ENCODE peak calls at places on chromosomes 3 and 15, in six cellular contexts. L is CD8-positive, alpha-beta T cell; H is GM23338; F is ovary; J is CD4-positive, alpha-beta T cell; P is AG04449. Y is an unnamed sample.

GRCh38 chr15:30991301-30992072 is at the start of gene MTMR10:
- DNase-seq in J (peak), P (peak), L (peak), F (peak), H (peak), Y (peak)

GRCh38 chr3:144189044-144189443 is 217.4 kb downstream of the DIPK2A start:
- DNase-seq in J (no peak), H (peak), F (no peak), L (no peak), P (peak), Y (no peak)

GRCh38 chr15:89999676-90000174 is 1.4 kb upstream of the ZNF710 start:
- DNase-seq in L (no peak), P (no peak), J (no peak), H (peak), F (peak), Y (no peak)

GRCh38 chr15:78311292-78311691 is 11.9 kb upstream of the SKIC8 start:
- DNase-seq in L (no peak), P (no peak), F (no peak), H (no peak), J (no peak), Y (no peak)

GRCh38 chr3:17730318-17730967 is 12.0 kb downstream of the TBC1D5 start:
- DNase-seq in H (peak), L (no peak), F (no peak), J (no peak), P (peak), Y (no peak)

GRCh38 chr3:43770426-43771103 is 79.8 kb downstream of the ABHD5 start:
- DNase-seq in F (peak), H (no peak), P (no peak), L (peak), J (peak), Y (no peak)

GRCh38 chr3:186432189-186432588 is 70.2 kb upstream of the DGKG start:
- DNase-seq in L (no peak), F (no peak), P (no peak), J (no peak), H (no peak), Y (no peak)

GRCh38 chr15:28921925-28922711 is 36.3 kb downstream of the APBA2 start:
- DNase-seq in F (no peak), H (peak), J (no peak), L (no peak), P (no peak), Y (no peak)

GRCh38 chr3:42090973-42091731 is at the start of gene TRAK1:
- DNase-seq in L (no peak), H (peak), J (no peak), P (no peak), F (no peak), Y (no peak)

GRCh38 chr3:129663045-129663446 is 56.6 kb upstream of the PLXND1 start:
- DNase-seq in J (no peak), F (no peak), P (no peak), L (no peak), H (peak), Y (no peak)

GRCh38 chr3:122577409-122578028 is at the start of gene PARP15:
- DNase-seq in P (no peak), L (peak), J (peak), F (no peak), H (peak), Y (peak)

GRCh38 chr3:172213765-172214358 is 174.5 kb downstream of the FNDC3B start:
- DNase-seq in J (no peak), H (peak), P (no peak), F (no peak), L (no peak), Y (no peak)

GRCh38 chr15:64732156-64732860 is 43.1 kb downstream of the RBPMS2 start:
- DNase-seq in L (no peak), H (no peak), P (no peak), F (no peak), J (no peak), Y (no peak)

GRCh38 chr3:188417329-188417728 is 263.4 kb downstream of the LPP start:
- DNase-seq in J (no peak), H (no peak), F (no peak), P (no peak), L (no peak), Y (no peak)

GRCh38 chr3:185084883-185085282 is 68.0 kb downstream of the C3orf70 start:
- DNase-seq in L (no peak), J (no peak), P (peak), F (no peak), H (peak), Y (no peak)

GRCh38 chr15:90813796-90814192 is 54.6 kb upstream of the FURIN start:
- DNase-seq in L (no peak), F (no peak), H (peak), P (no peak), J (no peak), Y (no peak)

GRCh38 chr3:150216041-150216811 is 191.9 kb upstream of the TSC22D2 start:
- DNase-seq in H (no peak), P (peak), L (no peak), J (no peak), F (peak), Y (no peak)

GRCh38 chr3:182618981-182619591 is 174.2 kb upstream of the ATP11B start:
- DNase-seq in J (no peak), P (no peak), H (no peak), L (no peak), F (no peak), Y (no peak)

DNA sequence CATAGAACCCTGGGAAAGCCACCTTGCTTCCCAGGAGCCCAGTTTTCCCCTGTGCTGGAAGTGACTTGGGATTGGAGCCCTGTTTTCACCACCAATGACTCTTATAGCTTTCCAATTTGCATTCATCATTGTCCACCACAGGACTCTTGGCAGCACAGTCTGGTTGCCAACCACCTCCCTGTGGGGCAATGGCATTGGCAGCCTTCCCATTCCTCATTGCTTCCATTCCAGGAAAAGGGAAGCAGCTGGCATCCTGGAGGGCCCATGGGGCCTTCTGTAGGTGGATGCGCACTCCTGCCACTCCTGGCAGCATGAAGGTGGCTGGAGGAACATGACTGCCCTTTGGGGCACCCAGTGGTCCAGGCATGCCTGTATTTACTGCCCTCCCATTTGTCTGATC is 57.7 kb downstream of the FEM1B start:
- DNase-seq in P (no peak), J (no peak), L (no peak), H (no peak), F (no peak), Y (no peak)
- TF ChIP-seq CTCF in P (no peak), J (no peak), L (no peak), H (no peak), F (no peak), Y (no peak)

GRCh38 chr3:27533718-27534578 is 49.8 kb upstream of the SLC4A7 start:
- DNase-seq in H (peak), F (no peak), L (no peak), P (peak), J (peak), Y (no peak)
- TF ChIP-seq CTCF in H (no peak), F (no peak), L (no peak), P (peak), J (no peak), Y (no peak)

GRCh38 chr15:47374222-47374621 is 343.1 kb upstream of the SEMA6D start:
- DNase-seq in J (no peak), L (no peak), F (no peak), P (no peak), H (peak), Y (no peak)
- TF ChIP-seq CTCF in J (no peak), L (no peak), F (no peak), P (peak), H (peak), Y (no peak)

GRCh38 chr3:50862221-50862620 is 187.5 kb downstream of the DOCK3 start:
- DNase-seq in P (no peak), J (no peak), F (no peak), H (peak), L (no peak), Y (no peak)
- TF ChIP-seq CTCF in P (no peak), J (no peak), F (no peak), H (peak), L (no peak), Y (no peak)

GRCh38 chr3:153293222-153293621 is 131.2 kb downstream of the RAP2B start:
- DNase-seq in J (no peak), H (no peak), L (no peak), P (no peak), F (no peak), Y (no peak)

GRCh38 chr3:153287017-153287416 is 125.0 kb downstream of the RAP2B start:
- DNase-seq in H (no peak), F (no peak), J (no peak), P (no peak), L (no peak), Y (no peak)

GRCh38 chr3:153289334-153289808 is 127.3 kb downstream of the RAP2B start:
- DNase-seq in P (no peak), H (no peak), L (no peak), F (no peak), J (no peak), Y (no peak)

GRCh38 chr3:153290278-153291015 is 128.4 kb downstream of the RAP2B start:
- DNase-seq in F (no peak), L (no peak), H (no peak), J (peak), P (no peak), Y (no peak)

DNA sequence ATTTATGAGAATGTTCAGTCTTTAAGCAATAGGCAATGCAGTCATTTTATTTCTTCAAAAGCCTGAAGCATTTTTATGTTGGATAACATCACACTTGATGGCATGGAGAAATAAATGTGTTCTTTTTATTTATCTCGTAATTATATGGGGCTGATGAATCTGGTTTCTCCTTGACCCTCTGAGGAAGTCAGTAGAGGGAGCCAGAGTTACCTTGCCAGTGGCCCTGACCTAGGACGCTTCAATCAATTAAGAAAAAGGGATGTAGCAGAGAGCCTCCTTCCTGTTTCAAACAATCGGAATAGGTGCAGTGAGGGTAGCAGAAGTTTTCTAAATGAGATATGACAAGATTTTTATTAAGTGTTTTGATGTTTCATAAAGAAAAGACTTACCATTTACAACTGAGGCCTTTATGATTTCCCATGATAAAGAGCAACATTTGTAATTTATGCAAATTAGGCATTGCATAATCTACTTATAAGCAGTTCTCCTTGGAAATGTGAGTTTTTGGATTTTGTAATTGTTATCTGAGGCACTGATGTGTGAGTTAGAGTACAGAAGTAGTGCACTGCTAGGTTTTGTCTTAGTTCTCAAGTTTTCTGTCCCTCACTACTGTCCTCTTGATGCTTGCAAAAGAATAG is 129.1 kb downstream of the RAP2B start:
- DNase-seq in J (no peak), H (peak), L (no peak), F (no peak), P (no peak), Y (no peak)
- TF ChIP-seq CTCF in J (peak), H (peak), L (no peak), F (no peak), P (peak), Y (no peak)

DNA sequence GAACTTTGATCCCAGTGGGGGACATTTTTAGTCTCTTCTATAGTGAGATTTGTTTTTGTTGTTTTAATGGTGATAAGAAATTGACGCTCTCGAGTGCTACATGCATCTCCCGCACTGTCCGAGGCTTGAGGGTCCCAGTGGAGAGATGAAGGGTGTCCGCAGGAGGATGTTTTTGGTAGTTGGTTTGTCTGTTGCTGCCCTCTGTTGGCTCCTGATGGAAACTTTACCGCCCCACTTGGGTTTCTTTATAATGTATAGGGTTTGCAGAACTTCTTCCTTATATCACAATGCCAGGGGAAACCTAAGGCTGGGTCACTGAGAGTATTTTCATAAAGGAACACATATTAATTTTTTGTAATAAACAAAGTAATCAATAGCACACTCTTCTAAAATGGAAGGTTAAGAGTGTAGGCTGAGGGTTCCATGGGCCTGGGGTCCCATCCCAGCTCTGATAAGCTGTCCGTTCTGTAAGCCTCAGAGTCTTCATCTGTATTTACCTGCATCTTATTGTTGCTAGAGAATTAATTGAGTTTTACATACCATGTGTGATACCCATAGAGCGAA is 185.3 kb upstream of the FEZF2 start:
- DNase-seq in H (peak), F (no peak), J (no peak), P (no peak), L (no peak), Y (no peak)
- TF ChIP-seq CTCF in H (peak), F (no peak), J (no peak), P (peak), L (no peak), Y (no peak)